ENCODE peak calls at places on chromosome 1, in ten cellular contexts. O, J, R, D, V, T, Y, B, Z and X are unnamed samples.

GRCh38 chr1:86064899-86065298 is 91.7 kb downstream of the COL24A1 start:
- DNase-seq in J (no peak), V (no peak), Y (no peak), Z (no peak), T (no peak), O (no peak), D (no peak), R (no peak), B (no peak), X (no peak)

GRCh38 chr1:195328102-195328501 is 1280.1 kb downstream of the KCNT2 start:
- DNase-seq in O (no peak), T (no peak), B (peak; percentile 51), Z (no peak), D (no peak), J (no peak), V (no peak), R (no peak), Y (no peak), X (no peak)

GRCh38 chr1:205811660-205812059 is 1.3 kb downstream of the SLC41A1 start:
- DNase-seq in D (no peak), J (peak; percentile 30), Z (no peak), Y (no peak), R (no peak), B (peak; percentile 42), V (no peak), O (no peak), T (no peak), X (no peak)

GRCh38 chr1:41277371-41277994 is 35.4 kb upstream of the SCMH1 start:
- DNase-seq in T (no peak), Y (no peak), R (no peak), J (no peak), O (no peak), B (no peak), V (no peak), Z (no peak), D (no peak), X (no peak)

GRCh38 chr1:16967095-16967567 is 13.3 kb downstream of the MFAP2 start:
- DNase-seq in J (peak; percentile 26), Y (no peak), O (no peak), R (no peak), B (no peak), Z (no peak), T (no peak), D (no peak), V (no peak), X (no peak)

GRCh38 chr1:172650474-172651193 is 8.3 kb upstream of the FASLG start:
- DNase-seq in B (no peak), Z (no peak), D (no peak), O (no peak), J (no peak), T (no peak), R (no peak), V (no peak), Y (no peak), X (no peak)

GRCh38 chr1:56816264-56816663 is 2.9 kb downstream of the FYB2 start:
- DNase-seq in Z (no peak), D (no peak), Y (no peak), J (no peak), V (no peak), B (peak; percentile 24), T (no peak), R (no peak), O (no peak), X (no peak)

GRCh38 chr1:47436304-47436978 is 1.4 kb upstream of the FOXD2 start:
- DNase-seq in T (peak; percentile 67), B (peak; percentile 88), D (peak; percentile 57), Z (peak; percentile 72), Y (peak; percentile 32), J (peak; percentile 11), O (peak; percentile 46), R (peak; percentile 90), V (peak; percentile 73), X (peak; percentile 53)

GRCh38 chr1:8389962-8390535 is 72.1 kb downstream of the SLC45A1 start:
- DNase-seq in O (no peak), B (no peak), T (peak; percentile 22), V (no peak), D (no peak), Z (no peak), J (no peak), R (no peak), Y (no peak), X (no peak)

GRCh38 chr1:192550922-192551534 is 24.5 kb upstream of the RGS1 start:
- DNase-seq in O (peak; percentile 50), Y (peak; percentile 16), V (no peak), J (no peak), B (peak; percentile 83), R (peak; percentile 30), D (no peak), T (no peak), Z (no peak), X (no peak)

GRCh38 chr1:199218533-199218932 is 579.7 kb downstream of the PTPRC start:
- DNase-seq in D (no peak), Y (no peak), B (no peak), Z (no peak), J (no peak), V (no peak), T (no peak), R (no peak), O (no peak), X (no peak)

GRCh38 chr1:62434612-62434994 is 2.2 kb upstream of the USP1 start:
- DNase-seq in Y (no peak), T (no peak), V (no peak), D (no peak), J (no peak), Z (no peak), O (no peak), B (no peak), R (no peak), X (no peak)

GRCh38 chr1:25338188-25338981 is at the start of gene TMEM50A:
- DNase-seq in Z (peak; percentile 89), T (peak; percentile 94), J (peak; percentile 83), D (peak; percentile 83), Y (peak; percentile 68), R (peak; percentile 81), O (peak; percentile 89), V (peak; percentile 92), B (peak; percentile 91), X (peak; percentile 91)

GRCh38 chr1:157040802-157041201 is 4.7 kb downstream of the ARHGEF11 start:
- DNase-seq in V (no peak), T (no peak), O (no peak), B (peak; percentile 35), J (no peak), D (no peak), Y (no peak), R (no peak), Z (no peak), X (no peak)

GRCh38 chr1:246506785-246507639 is at the start of gene SMYD3:
- DNase-seq in R (peak; percentile 94), J (peak; percentile 64), Y (peak; percentile 40), B (peak; percentile 90), O (peak; percentile 61), V (no peak), Z (peak; percentile 67), T (peak; percentile 84), D (peak; percentile 61), X (peak; percentile 61)

GRCh38 chr1:203537806-203538464 is 44.0 kb downstream of the OPTC start:
- DNase-seq in V (no peak), Y (no peak), O (no peak), T (peak; percentile 1), Z (no peak), B (peak; percentile 74), R (no peak), J (no peak), D (no peak), X (peak; percentile 43)

GRCh38 chr1:203326830-203327683 is 21.7 kb downstream of the BTG2 start:
- DNase-seq in Z (peak; percentile 91), D (peak; percentile 90), T (peak; percentile 95), R (peak; percentile 96), V (peak; percentile 96), Y (peak; percentile 75), J (peak; percentile 94), O (peak; percentile 75), B (peak; percentile 94), X (peak; percentile 86)

GRCh38 chr1:205667909-205668643 is 12.2 kb downstream of the SLC45A3 start:
- DNase-seq in T (no peak), R (peak; percentile 7), V (no peak), B (no peak), D (no peak), Y (no peak), O (no peak), J (no peak), Z (no peak), X (no peak)

GRCh38 chr1:1059494-1060280 is 14.4 kb downstream of the RNF223 start:
- DNase-seq in V (peak; percentile 81), B (peak; percentile 89), O (peak; percentile 82), T (peak; percentile 92), J (peak; percentile 80), Z (peak; percentile 97), Y (no peak), R (peak; percentile 98), D (peak; percentile 89), X (peak; percentile 81)

GRCh38 chr1:156608036-156608674 is 6.9 kb upstream of the GPATCH4 start:
- DNase-seq in J (peak; percentile 56), Z (no peak), O (peak; percentile 51), R (peak; percentile 71), Y (peak; percentile 66), V (no peak), D (no peak), T (peak; percentile 77), B (peak; percentile 85), X (peak; percentile 57)

GRCh38 chr1:160261526-160261877 is 847 bp downstream of the DCAF8 start:
- DNase-seq in O (peak; percentile 15), T (peak; percentile 85), R (peak; percentile 70), J (no peak), B (peak; percentile 89), V (peak; percentile 67), Y (no peak), Z (no peak), D (peak; percentile 50), X (peak; percentile 45)

GRCh38 chr1:162003061-162003824 is 20.4 kb downstream of the OLFML2B start:
- DNase-seq in Z (no peak), B (peak; percentile 95), J (no peak), D (no peak), R (no peak), Y (no peak), O (no peak), V (no peak), T (no peak), X (no peak)

GRCh38 chr1:101190441-101190840 is 46.4 kb upstream of the S1PR1 start:
- DNase-seq in B (peak; percentile 51), R (no peak), Z (no peak), O (no peak), J (no peak), D (no peak), T (no peak), V (no peak), Y (no peak), X (no peak)

GRCh38 chr1:235817101-235817725 is 49.5 kb downstream of the LYST start:
- DNase-seq in O (no peak), D (no peak), J (no peak), V (no peak), Y (no peak), B (no peak), Z (no peak), R (no peak), T (no peak), X (no peak)

GRCh38 chr1:183267646-183268431 is 81.8 kb downstream of the LAMC2 start:
- DNase-seq in D (no peak), R (no peak), O (no peak), B (peak; percentile 99), V (no peak), Z (no peak), J (no peak), T (no peak), Y (no peak), X (no peak)

GRCh38 chr1:159229896-159230295 is 25.2 kb downstream of the ACKR1 start:
- DNase-seq in T (no peak), B (no peak), Z (no peak), V (no peak), D (no peak), J (no peak), O (no peak), R (no peak), Y (no peak), X (no peak)

GRCh38 chr1:151346769-151347522 is at the start of gene RFX5:
- DNase-seq in J (peak; percentile 97), B (peak; percentile 98), D (peak; percentile 82), Z (peak; percentile 77), R (peak; percentile 93), V (peak; percentile 98), Y (peak; percentile 98), O (peak; percentile 99), T (peak; percentile 96), X (peak; percentile 82)

GRCh38 chr1:150557065-150557600 is 7.9 kb downstream of the ADAMTSL4 start:
- DNase-seq in T (no peak), O (no peak), Y (no peak), R (no peak), B (no peak), D (no peak), V (no peak), Z (no peak), J (no peak), X (no peak)